ENCODE peak calls at places on chromosome 2, in seven cellular contexts. C, Z, S, G, U, Y and P are unnamed samples.

GRCh38 chr2:210049831-210050230 is 47.4 kb downstream of the RPE start:
- DNase-seq in G (no peak), U (no peak), C (no peak), Y (no peak), Z (no peak), S (no peak), P (no peak)

GRCh38 chr2:36478999-36479398 is 119.0 kb downstream of the FEZ2 start:
- DNase-seq in Y (no peak), G (no peak), C (no peak), U (no peak), Z (no peak), S (no peak), P (no peak)

GRCh38 chr2:12037301-12037700 is 290.9 kb downstream of the LPIN1 start:
- DNase-seq in C (no peak), U (no peak), G (no peak), S (no peak), Y (no peak), Z (no peak), P (no peak)

GRCh38 chr2:217387776-217388381 is 528.0 kb upstream of the TNP1 start:
- DNase-seq in Y (no peak), Z (no peak), U (peak; percentile 37), S (peak; percentile 34), C (no peak), G (no peak), P (no peak)

GRCh38 chr2:24586955-24587354 is 95.9 kb downstream of the NCOA1 start:
- DNase-seq in U (no peak), Y (no peak), G (no peak), Z (peak; percentile 37), C (no peak), S (no peak), P (no peak)

GRCh38 chr2:98539056-98539735 is 69.1 kb downstream of the COA5 start:
- DNase-seq in U (no peak), C (no peak), Z (no peak), Y (no peak), S (no peak), G (no peak), P (no peak)

GRCh38 chr2:241721852-241722251 is 12.6 kb upstream of the D2HGDH start:
- DNase-seq in U (no peak), G (no peak), C (no peak), Y (no peak), Z (no peak), S (no peak), P (no peak)

GRCh38 chr2:28393115-28393836 is 618 bp downstream of the FOSL2 start:
- DNase-seq in C (no peak), Z (peak; percentile 37), G (no peak), U (peak; percentile 84), S (peak; percentile 80), Y (no peak), P (no peak)

GRCh38 chr2:215677466-215677865 is 241.6 kb upstream of the FN1 start:
- DNase-seq in C (no peak), G (no peak), U (no peak), S (no peak), Y (no peak), Z (no peak), P (no peak)

GRCh38 chr2:109098251-109098920 is 30.6 kb upstream of the SH3RF3 start:
- DNase-seq in S (no peak), G (no peak), C (peak; percentile 67), Z (no peak), Y (peak; percentile 87), U (no peak), P (peak; percentile 60)

GRCh38 chr2:95275151-95275515 is 884 bp downstream of the PROM2 start:
- DNase-seq in Y (no peak), Z (no peak), G (no peak), S (no peak), U (no peak), C (no peak), P (no peak)

GRCh38 chr2:70959271-70959761 is 19.1 kb upstream of the ANKRD53 start:
- DNase-seq in U (no peak), S (no peak), Z (no peak), C (no peak), Y (no peak), G (no peak), P (no peak)

GRCh38 chr2:235086481-235087184 is 134.8 kb downstream of the SH3BP4 start:
- DNase-seq in C (no peak), G (no peak), U (no peak), S (no peak), Z (no peak), Y (no peak), P (no peak)

GRCh38 chr2:27591745-27592144 is 8.9 kb downstream of the ZNF512 start:
- DNase-seq in Z (no peak), U (no peak), C (no peak), Y (no peak), G (no peak), S (no peak), P (no peak)

GRCh38 chr2:175855794-175856453 is 146.1 kb downstream of the LNPK start:
- DNase-seq in C (no peak), S (peak; percentile 14), Z (no peak), Y (no peak), G (no peak), U (peak; percentile 57), P (no peak)

GRCh38 chr2:30405266-30405592 is 41.8 kb upstream of the LCLAT1 start:
- DNase-seq in G (no peak), C (no peak), Y (no peak), Z (no peak), S (no peak), U (no peak), P (no peak)

GRCh38 chr2:191607101-191607500 is 70.8 kb upstream of the NABP1 start:
- DNase-seq in Y (no peak), U (no peak), C (no peak), G (no peak), S (no peak), Z (no peak), P (no peak)

GRCh38 chr2:60641866-60642788 is 88.7 kb upstream of the BCL11A start:
- DNase-seq in U (no peak), C (peak; percentile 36), G (no peak), S (peak; percentile 42), Z (peak; percentile 67), Y (peak; percentile 51), P (peak; percentile 3)

GRCh38 chr2:7819316-7819715 is 862.5 kb upstream of the ID2 start:
- DNase-seq in U (no peak), Z (no peak), C (no peak), Y (no peak), G (no peak), S (no peak), P (no peak)

GRCh38 chr2:120596990-120597594 is 138.6 kb upstream of the GLI2 start:
- DNase-seq in U (peak; percentile 69), C (peak; percentile 95), G (peak; percentile 84), Z (no peak), Y (no peak), S (no peak), P (no peak)

GRCh38 chr2:233353769-233354499 is at the start of gene DGKD:
- DNase-seq in G (no peak), Z (peak; percentile 93), Y (no peak), C (no peak), S (peak; percentile 40), U (peak; percentile 83), P (no peak)

GRCh38 chr2:100248971-100249370 is 73.3 kb downstream of the LONRF2 start:
- DNase-seq in Z (no peak), G (no peak), Y (no peak), C (no peak), S (no peak), U (no peak), P (no peak)

GRCh38 chr2:48334180-48334579 is 195.8 kb upstream of the STON1 start:
- DNase-seq in Y (no peak), U (no peak), G (no peak), Z (no peak), S (no peak), C (no peak), P (no peak)

GRCh38 chr2:95024306-95024880 is 1.1 kb upstream of the MAL start:
- DNase-seq in C (no peak), U (no peak), G (no peak), Y (no peak), Z (no peak), S (no peak), P (no peak)

GRCh38 chr2:39232141-39232540 is 11.6 kb downstream of the CDKL4 start:
- DNase-seq in U (no peak), Z (no peak), C (no peak), Y (no peak), G (no peak), S (no peak), P (no peak)